ENCODE peak calls at places on chromosomes 13 and 19, in eight cellular contexts. One of them, this sample, is unnamed.

GRCh38 chr19:5567360-5567970 is at the start of gene TINCR:
- DNase-seq in HT1080: no peak
- DNase-seq in activated CD4-positive, alpha-beta T cell treated with anti-CD3 and anti-CD28 coated beads, Interleukin-2, amount 10 ng/mL, durations not matched to agents 7 days and 5 days: no peak
- DNase-seq in heart right ventricle: no peak
- DNase-seq in activated T-cell treated with anti-CD3 and anti-CD28 coated beads for 4 hours: no peak
- DNase-seq in lung: no peak
- DNase-seq in fibroblast of the aortic adventitia: no peak
- DNase-seq in fibroblast of mammary gland: no peak
- DNase-seq in this sample: no peak

GRCh38 chr13:20997301-20998061 is 63.9 kb downstream of the LATS2 start:
- DNase-seq in HT1080: peak; percentile 75
- DNase-seq in activated CD4-positive, alpha-beta T cell treated with anti-CD3 and anti-CD28 coated beads, Interleukin-2, amount 10 ng/mL, durations not matched to agents 7 days and 5 days: no peak
- DNase-seq in heart right ventricle: no peak
- DNase-seq in activated T-cell treated with anti-CD3 and anti-CD28 coated beads for 4 hours: no peak
- DNase-seq in lung: no peak
- DNase-seq in fibroblast of the aortic adventitia: peak; percentile 97
- DNase-seq in fibroblast of mammary gland: peak; percentile 94
- DNase-seq in this sample: no peak

GRCh38 chr19:47512183-47512947 is 2.5 kb downstream of the NAPA start:
- DNase-seq in HT1080: no peak
- DNase-seq in activated CD4-positive, alpha-beta T cell treated with anti-CD3 and anti-CD28 coated beads, Interleukin-2, amount 10 ng/mL, durations not matched to agents 7 days and 5 days: peak; percentile 40
- DNase-seq in heart right ventricle: no peak
- DNase-seq in activated T-cell treated with anti-CD3 and anti-CD28 coated beads for 4 hours: no peak
- DNase-seq in lung: peak; percentile 76
- DNase-seq in fibroblast of the aortic adventitia: peak; percentile 64
- DNase-seq in fibroblast of mammary gland: peak; percentile 73
- DNase-seq in this sample: peak; percentile 35

GRCh38 chr13:72149701-72150100 is 282.7 kb upstream of the DACH1 start:
- DNase-seq in HT1080: no peak
- DNase-seq in activated CD4-positive, alpha-beta T cell treated with anti-CD3 and anti-CD28 coated beads, Interleukin-2, amount 10 ng/mL, durations not matched to agents 7 days and 5 days: no peak
- DNase-seq in heart right ventricle: no peak
- DNase-seq in activated T-cell treated with anti-CD3 and anti-CD28 coated beads for 4 hours: no peak
- DNase-seq in lung: no peak
- DNase-seq in fibroblast of the aortic adventitia: no peak
- DNase-seq in fibroblast of mammary gland: no peak
- DNase-seq in this sample: no peak

GRCh38 chr13:114108894-114109293 is 23.5 kb downstream of the RASA3 start:
- DNase-seq in HT1080: no peak
- DNase-seq in activated CD4-positive, alpha-beta T cell treated with anti-CD3 and anti-CD28 coated beads, Interleukin-2, amount 10 ng/mL, durations not matched to agents 7 days and 5 days: no peak
- DNase-seq in heart right ventricle: no peak
- DNase-seq in activated T-cell treated with anti-CD3 and anti-CD28 coated beads for 4 hours: no peak
- DNase-seq in lung: no peak
- DNase-seq in fibroblast of the aortic adventitia: no peak
- DNase-seq in fibroblast of mammary gland: no peak
- DNase-seq in this sample: no peak

GRCh38 chr19:55340784-55341147 is 1.1 kb downstream of the KMT5C start:
- DNase-seq in HT1080: no peak
- DNase-seq in activated CD4-positive, alpha-beta T cell treated with anti-CD3 and anti-CD28 coated beads, Interleukin-2, amount 10 ng/mL, durations not matched to agents 7 days and 5 days: peak; percentile 42
- DNase-seq in heart right ventricle: no peak
- DNase-seq in activated T-cell treated with anti-CD3 and anti-CD28 coated beads for 4 hours: no peak
- DNase-seq in lung: no peak
- DNase-seq in fibroblast of the aortic adventitia: no peak
- DNase-seq in fibroblast of mammary gland: no peak
- DNase-seq in this sample: no peak

GRCh38 chr13:107999751-108000150 is 215.6 kb downstream of the LIG4 start:
- DNase-seq in HT1080: no peak
- DNase-seq in activated CD4-positive, alpha-beta T cell treated with anti-CD3 and anti-CD28 coated beads, Interleukin-2, amount 10 ng/mL, durations not matched to agents 7 days and 5 days: no peak
- DNase-seq in heart right ventricle: no peak
- DNase-seq in activated T-cell treated with anti-CD3 and anti-CD28 coated beads for 4 hours: no peak
- DNase-seq in lung: no peak
- DNase-seq in fibroblast of the aortic adventitia: no peak
- DNase-seq in fibroblast of mammary gland: no peak
- DNase-seq in this sample: no peak

GRCh38 chr13:111158136-111158805 is 43.2 kb downstream of the ARHGEF7 start:
- DNase-seq in HT1080: no peak
- DNase-seq in activated CD4-positive, alpha-beta T cell treated with anti-CD3 and anti-CD28 coated beads, Interleukin-2, amount 10 ng/mL, durations not matched to agents 7 days and 5 days: no peak
- DNase-seq in heart right ventricle: no peak
- DNase-seq in activated T-cell treated with anti-CD3 and anti-CD28 coated beads for 4 hours: no peak
- DNase-seq in lung: no peak
- DNase-seq in fibroblast of the aortic adventitia: peak; percentile 48
- DNase-seq in fibroblast of mammary gland: no peak
- DNase-seq in this sample: no peak

GRCh38 chr19:11577451-11578341 is at the start of gene ACP5:
- DNase-seq in HT1080: no peak
- DNase-seq in activated CD4-positive, alpha-beta T cell treated with anti-CD3 and anti-CD28 coated beads, Interleukin-2, amount 10 ng/mL, durations not matched to agents 7 days and 5 days: no peak
- DNase-seq in heart right ventricle: no peak
- DNase-seq in activated T-cell treated with anti-CD3 and anti-CD28 coated beads for 4 hours: no peak
- DNase-seq in lung: no peak
- DNase-seq in fibroblast of the aortic adventitia: no peak
- DNase-seq in fibroblast of mammary gland: peak; percentile 34
- DNase-seq in this sample: no peak

GRCh38 chr13:30222253-30222652 is 85.1 kb downstream of the KATNAL1 start:
- DNase-seq in HT1080: peak; percentile 63
- DNase-seq in activated CD4-positive, alpha-beta T cell treated with anti-CD3 and anti-CD28 coated beads, Interleukin-2, amount 10 ng/mL, durations not matched to agents 7 days and 5 days: no peak
- DNase-seq in heart right ventricle: no peak
- DNase-seq in activated T-cell treated with anti-CD3 and anti-CD28 coated beads for 4 hours: no peak
- DNase-seq in lung: no peak
- DNase-seq in fibroblast of the aortic adventitia: no peak
- DNase-seq in fibroblast of mammary gland: peak; percentile 28
- DNase-seq in this sample: no peak

GRCh38 chr13:33208290-33208990 is 77.1 kb downstream of the STARD13 start:
- DNase-seq in HT1080: peak; percentile 45
- DNase-seq in activated CD4-positive, alpha-beta T cell treated with anti-CD3 and anti-CD28 coated beads, Interleukin-2, amount 10 ng/mL, durations not matched to agents 7 days and 5 days: no peak
- DNase-seq in heart right ventricle: no peak
- DNase-seq in activated T-cell treated with anti-CD3 and anti-CD28 coated beads for 4 hours: no peak
- DNase-seq in lung: no peak
- DNase-seq in fibroblast of the aortic adventitia: no peak
- DNase-seq in fibroblast of mammary gland: peak; percentile 48
- DNase-seq in this sample: peak; percentile 47

GRCh38 chr19:40633207-40633606 is 32.0 kb downstream of the LTBP4 start:
- DNase-seq in HT1080: no peak
- DNase-seq in activated CD4-positive, alpha-beta T cell treated with anti-CD3 and anti-CD28 coated beads, Interleukin-2, amount 10 ng/mL, durations not matched to agents 7 days and 5 days: no peak
- DNase-seq in heart right ventricle: no peak
- DNase-seq in activated T-cell treated with anti-CD3 and anti-CD28 coated beads for 4 hours: no peak
- DNase-seq in lung: no peak
- DNase-seq in fibroblast of the aortic adventitia: peak; percentile 26
- DNase-seq in fibroblast of mammary gland: peak; percentile 59
- DNase-seq in this sample: no peak

GRCh38 chr13:98173431-98173921 is 3.6 kb downstream of the RNF113B start:
- DNase-seq in HT1080: peak; percentile 28
- DNase-seq in activated CD4-positive, alpha-beta T cell treated with anti-CD3 and anti-CD28 coated beads, Interleukin-2, amount 10 ng/mL, durations not matched to agents 7 days and 5 days: no peak
- DNase-seq in heart right ventricle: no peak
- DNase-seq in activated T-cell treated with anti-CD3 and anti-CD28 coated beads for 4 hours: no peak
- DNase-seq in lung: no peak
- DNase-seq in fibroblast of the aortic adventitia: peak; percentile 90
- DNase-seq in fibroblast of mammary gland: peak; percentile 98
- DNase-seq in this sample: peak; percentile 28

GRCh38 chr13:33761744-33762143 is 56.2 kb upstream of the RFC3 start:
- DNase-seq in HT1080: peak; percentile 5
- DNase-seq in activated CD4-positive, alpha-beta T cell treated with anti-CD3 and anti-CD28 coated beads, Interleukin-2, amount 10 ng/mL, durations not matched to agents 7 days and 5 days: no peak
- DNase-seq in heart right ventricle: no peak
- DNase-seq in activated T-cell treated with anti-CD3 and anti-CD28 coated beads for 4 hours: no peak
- DNase-seq in lung: no peak
- DNase-seq in fibroblast of the aortic adventitia: no peak
- DNase-seq in fibroblast of mammary gland: peak; percentile 11
- DNase-seq in this sample: no peak

GRCh38 chr19:40465025-40465780 is at the start of gene BLVRB:
- DNase-seq in HT1080: peak; percentile 60
- DNase-seq in activated CD4-positive, alpha-beta T cell treated with anti-CD3 and anti-CD28 coated beads, Interleukin-2, amount 10 ng/mL, durations not matched to agents 7 days and 5 days: peak; percentile 40
- DNase-seq in heart right ventricle: no peak
- DNase-seq in activated T-cell treated with anti-CD3 and anti-CD28 coated beads for 4 hours: no peak
- DNase-seq in lung: no peak
- DNase-seq in fibroblast of the aortic adventitia: peak; percentile 82
- DNase-seq in fibroblast of mammary gland: peak; percentile 85
- DNase-seq in this sample: peak; percentile 47

GRCh38 chr13:79522583-79522982 is 41.6 kb downstream of the NDFIP2 start:
- DNase-seq in HT1080: peak; percentile 93
- DNase-seq in activated CD4-positive, alpha-beta T cell treated with anti-CD3 and anti-CD28 coated beads, Interleukin-2, amount 10 ng/mL, durations not matched to agents 7 days and 5 days: peak; percentile 58
- DNase-seq in heart right ventricle: no peak
- DNase-seq in activated T-cell treated with anti-CD3 and anti-CD28 coated beads for 4 hours: no peak
- DNase-seq in lung: no peak
- DNase-seq in fibroblast of the aortic adventitia: peak; percentile 41
- DNase-seq in fibroblast of mammary gland: peak; percentile 47
- DNase-seq in this sample: no peak

GRCh38 chr13:30241537-30241936 is 65.8 kb downstream of the KATNAL1 start:
- DNase-seq in HT1080: no peak
- DNase-seq in activated CD4-positive, alpha-beta T cell treated with anti-CD3 and anti-CD28 coated beads, Interleukin-2, amount 10 ng/mL, durations not matched to agents 7 days and 5 days: no peak
- DNase-seq in heart right ventricle: no peak
- DNase-seq in activated T-cell treated with anti-CD3 and anti-CD28 coated beads for 4 hours: no peak
- DNase-seq in lung: no peak
- DNase-seq in fibroblast of the aortic adventitia: peak; percentile 53
- DNase-seq in fibroblast of mammary gland: peak; percentile 21
- DNase-seq in this sample: no peak

GRCh38 chr13:50644081-50644871 is 199.2 kb downstream of the DLEU7 start:
- DNase-seq in HT1080: no peak
- DNase-seq in activated CD4-positive, alpha-beta T cell treated with anti-CD3 and anti-CD28 coated beads, Interleukin-2, amount 10 ng/mL, durations not matched to agents 7 days and 5 days: no peak
- DNase-seq in heart right ventricle: no peak
- DNase-seq in activated T-cell treated with anti-CD3 and anti-CD28 coated beads for 4 hours: no peak
- DNase-seq in lung: no peak
- DNase-seq in fibroblast of the aortic adventitia: no peak
- DNase-seq in fibroblast of mammary gland: no peak
- DNase-seq in this sample: no peak

This sample was measured in LoVo.